ENCODE peak calls at places on chromosomes 11 and 22, in seven cellular contexts. V is GM04503; E is CD8-positive, alpha-beta memory T cell; I is H7; A is stimulated activated CD4-positive, alpha-beta T cell treated with anti-CD3 and anti-CD28 coated beads, Interleukin-2, amount 100 ng/mL, for 4 hours; N is M059J; U is NCI-H460. C is an unnamed sample.

GRCh38 chr11:35364101-35364780 is 55.1 kb downstream of the SLC1A2 start:
- DNase-seq in E (no peak), A (no peak), I (no peak), N (peak; percentile 95), V (peak; percentile 90), U (no peak), C (peak; percentile 74)

GRCh38 chr11:124762624-124763155 is 600 bp upstream of the ESAM start:
- DNase-seq in E (no peak), U (no peak), I (peak; percentile 77), V (no peak), A (no peak), N (peak; percentile 32), C (no peak)

GRCh38 chr22:25987948-25988347 is 181.3 kb upstream of the SEZ6L start:
- DNase-seq in I (no peak), A (no peak), V (no peak), N (no peak), U (no peak), E (no peak), C (no peak)

GRCh38 chr11:13052130-13052541 is 43.0 kb downstream of the RASSF10 start:
- DNase-seq in E (no peak), U (no peak), I (no peak), V (no peak), N (no peak), A (no peak), C (no peak)

GRCh38 chr11:108221401-108221800 is 1.0 kb downstream of the NPAT start:
- DNase-seq in I (no peak), A (no peak), U (no peak), E (no peak), N (peak; percentile 44), V (no peak), C (peak; percentile 21)

GRCh38 chr11:97683733-97684132 is 1293.9 kb downstream of the JRKL start:
- DNase-seq in A (no peak), I (peak; percentile 12), N (peak; percentile 47), V (no peak), E (no peak), U (no peak), C (no peak)

GRCh38 chr22:48488611-48489456 is 1338.8 kb downstream of the BRD1 start:
- DNase-seq in N (no peak), I (peak; percentile 98), V (no peak), A (no peak), E (no peak), U (no peak), C (no peak)

GRCh38 chr11:120431633-120432032 is 79.9 kb upstream of the GRIK4 start:
- DNase-seq in I (peak; percentile 33), V (no peak), N (peak; percentile 83), U (peak; percentile 38), E (no peak), A (no peak), C (peak; percentile 35)

GRCh38 chr11:78066471-78066870 is 2.8 kb downstream of the THRSP start:
- DNase-seq in A (no peak), I (no peak), N (no peak), V (no peak), U (no peak), E (no peak), C (no peak)

GRCh38 chr11:111001091-111001430 is 244.5 kb upstream of the POU2AF2 start:
- DNase-seq in I (no peak), U (no peak), A (no peak), E (no peak), V (no peak), N (no peak), C (peak; percentile 24)

GRCh38 chr11:130631119-130631518 is 182.7 kb downstream of the ADAMTS15 start:
- DNase-seq in N (peak; percentile 99), I (no peak), A (no peak), U (no peak), E (no peak), V (peak; percentile 76), C (peak; percentile 71)

GRCh38 chr11:103650330-103650729 is 386.1 kb upstream of the DDI1 start:
- DNase-seq in V (no peak), U (no peak), A (no peak), N (no peak), E (no peak), I (no peak), C (no peak)

GRCh38 chr11:115674831-115675230 is 170.6 kb upstream of the CADM1 start:
- DNase-seq in E (no peak), I (no peak), A (no peak), V (no peak), U (no peak), N (no peak), C (no peak)

GRCh38 chr22:19723165-19723989 is at the start of gene GP1BB:
- DNase-seq in V (no peak), N (no peak), I (peak; percentile 88), A (no peak), U (no peak), E (no peak), C (no peak)

GRCh38 chr22:34476762-34477161 is 556.5 kb upstream of the LARGE1 start:
- DNase-seq in A (no peak), E (no peak), N (no peak), U (no peak), I (no peak), V (no peak), C (no peak)

GRCh38 chr22:33918676-33919590 is 1.3 kb downstream of the LARGE1 start:
- DNase-seq in I (no peak), N (no peak), V (no peak), A (no peak), U (no peak), E (no peak), C (no peak)

GRCh38 chr11:75383246-75383645 is 16.1 kb upstream of the RPS3 start:
- DNase-seq in N (no peak), E (no peak), A (no peak), V (no peak), U (no peak), I (peak; percentile 80), C (no peak)

GRCh38 chr11:73991471-73992006 is 8.9 kb upstream of the UCP2 start:
- DNase-seq in U (no peak), N (no peak), A (no peak), I (no peak), E (peak; percentile 13), V (no peak), C (no peak)

GRCh38 chr11:120482149-120482548 is 29.4 kb upstream of the GRIK4 start:
- DNase-seq in U (no peak), V (peak; percentile 8), E (no peak), N (peak; percentile 67), A (no peak), I (no peak), C (no peak)

GRCh38 chr22:22074634-22075381 is 92.2 kb upstream of the TOP3B start:
- DNase-seq in I (no peak), A (no peak), E (no peak), V (no peak), U (no peak), N (no peak), C (no peak)

GRCh38 chr22:37804502-37804885 is 3.2 kb upstream of the GCAT start:
- DNase-seq in A (no peak), V (no peak), U (no peak), N (no peak), E (no peak), I (peak; percentile 82), C (no peak)

GRCh38 chr11:46392421-46393230 is 1.1 kb upstream of the CHRM4 start:
- DNase-seq in U (peak; percentile 60), A (peak; percentile 45), V (no peak), I (peak; percentile 99), N (peak; percentile 82), E (peak; percentile 84), C (peak; percentile 17)

GRCh38 chr11:87466228-87466627 is 428.5 kb downstream of the TMEM135 start:
- DNase-seq in I (no peak), U (no peak), E (no peak), V (peak; percentile 55), A (no peak), N (no peak), C (peak; percentile 17)

GRCh38 chr11:120858740-120859139 is 165.2 kb upstream of the TBCEL start:
- DNase-seq in N (peak; percentile 33), E (no peak), I (no peak), V (no peak), U (no peak), A (no peak), C (no peak)

GRCh38 chr22:32637951-32638350 is 163.3 kb downstream of the FBXO7 start:
- DNase-seq in N (no peak), A (no peak), E (no peak), I (no peak), V (no peak), U (no peak), C (no peak)